ENCODE peak calls at places on chromosome 11, in six cellular contexts. O, Z, T, F, V and X are unnamed samples. For H3K27me3, the result is how much of the 10 kb centered on the place peaks cover.

GRCh38 chr11:59706518-59707285 is 6.9 kb downstream of the OR10V1 start:
- DNase-seq in O (no peak), Z (no peak), T (no peak), F (peak), V (peak), X (no peak)

GRCh38 chr11:63903884-63904283 is 13.1 kb downstream of the RCOR2 start:
- DNase-seq in O (no peak), Z (no peak), T (no peak), F (no peak), V (no peak), X (no peak)

GRCh38 chr11:74746868-74747267 is 1.8 kb upstream of the RNF169 start:
- DNase-seq in O (no peak), Z (no peak), T (no peak), F (no peak), V (no peak), X (no peak)

GRCh38 chr11:46918778-46919513 is 596 bp upstream of the LRP4 start:
- DNase-seq in O (no peak), Z (no peak), T (no peak), F (no peak), V (no peak), X (no peak)

GRCh38 chr11:18720811-18721575 is 5.0 kb downstream of the IGSF22 start:
- DNase-seq in O (peak), Z (peak), T (no peak), F (peak), V (peak), X (peak)

GRCh38 chr11:111408789-111409727 is 30.0 kb upstream of the POU2AF1 start:
- DNase-seq in O (no peak), Z (no peak), T (no peak), F (no peak), V (peak), X (no peak)

GRCh38 chr11:37712246-37712645 is 1114.2 kb upstream of the RAG2 start:
- DNase-seq in O (no peak), Z (no peak), T (no peak), F (no peak), V (peak), X (no peak)

GRCh38 chr11:117094776-117095175 is 3.5 kb downstream of the SIK3 start:
- DNase-seq in O (no peak), Z (no peak), T (no peak), F (no peak), V (peak), X (no peak)

GRCh38 chr11:11978792-11979486 is 29.5 kb downstream of the DKK3 start:
- DNase-seq in O (no peak), Z (peak), T (no peak), F (peak), V (peak), X (peak)

GRCh38 chr11:118789501-118790356 is 1.2 kb downstream of the DDX6 start:
- DNase-seq in O (no peak), Z (no peak), T (no peak), F (no peak), V (no peak), X (no peak)

GRCh38 chr11:61682093-61682732 is 2.0 kb downstream of the DAGLA start:
- DNase-seq in O (peak), Z (peak), T (no peak), F (peak), V (no peak), X (no peak)

GRCh38 chr11:103633037-103633788 is 403.2 kb upstream of the DDI1 start:
- DNase-seq in O (no peak), Z (no peak), T (no peak), F (no peak), V (peak), X (no peak)

GRCh38 chr11:10632483-10632882 is 61.1 kb downstream of the IRAG1 start:
- DNase-seq in O (no peak), Z (no peak), T (no peak), F (no peak), V (no peak), X (peak)

GRCh38 chr11:81725691-81726090 is 1008.0 kb downstream of the FAM181B start:
- DNase-seq in O (no peak), Z (no peak), T (no peak), F (no peak), V (no peak), X (no peak)

GRCh38 chr11:20127671-20128527 is 32.4 kb downstream of the DBX1 start:
- DNase-seq in O (peak), Z (peak), T (no peak), F (peak), V (peak), X (peak)

GRCh38 chr11:86182976-86183584 is 61.5 kb upstream of the EED start:
- DNase-seq in O (peak), Z (no peak), T (no peak), F (peak), V (peak), X (no peak)

GRCh38 chr11:31779268-31779879 is 31.7 kb downstream of the PAX6 start:
- DNase-seq in O (no peak), Z (no peak), T (no peak), F (no peak), V (peak), X (no peak)

GRCh38 chr11:117159892-117160291 is 15.8 kb downstream of the PAFAH1B2 start:
- DNase-seq in O (no peak), Z (no peak), T (no peak), F (no peak), V (no peak), X (no peak)

GRCh38 chr11:18731949-18732821 is 6.2 kb upstream of the IGSF22 start:
- DNase-seq in O (peak), Z (no peak), T (no peak), F (peak), V (peak), X (peak)

GRCh38 chr11:46475041-46475925 is 83.7 kb upstream of the CHRM4 start:
- DNase-seq in O (no peak), Z (no peak), T (no peak), F (no peak), V (no peak), X (no peak)

GRCh38 chr11:94746721-94747120 is 21.4 kb upstream of the AMOTL1 start:
- DNase-seq in O (no peak), Z (no peak), T (no peak), F (no peak), V (no peak), X (no peak)

GRCh38 chr11:12019337-12019736 is 10.9 kb upstream of the DKK3 start:
- DNase-seq in O (no peak), Z (peak), T (no peak), F (peak), V (peak), X (no peak)

GRCh38 chr11:47366020-47366490 is 12.3 kb downstream of the SPI1 start:
- DNase-seq in O (no peak), Z (no peak), T (no peak), F (no peak), V (no peak), X (no peak)

GRCh38 chr11:65663634-65664200 is 1.0 kb upstream of the RELA start:
- DNase-seq in O (no peak), Z (peak), T (no peak), F (peak), V (peak), X (peak)

GRCh38 chr11:76694664-76695063 is 24.1 kb upstream of the LRRC32 start:
- DNase-seq in O (no peak), Z (no peak), T (no peak), F (no peak), V (peak), X (no peak)

GRCh38 chr11:118007040-118007439 is 20.8 kb downstream of the IL10RA start:
- DNase-seq in O (no peak), Z (no peak), T (no peak), F (no peak), V (no peak), X (no peak)

GRCh38 chr11:67648140-67648795 is 2.3 kb downstream of the ACY3 start:
- DNase-seq in O (peak), Z (peak), T (no peak), F (peak), V (no peak), X (no peak)

GRCh38 chr11:73564903-73565302 is 33.0 kb downstream of the FAM168A start:
- DNase-seq in O (no peak), Z (no peak), T (no peak), F (no peak), V (no peak), X (no peak)

GRCh38 chr11:93936416-93936815 is 84.7 kb upstream of the HEPHL1 start:
- DNase-seq in O (no peak), Z (no peak), T (no peak), F (no peak), V (no peak), X (no peak)

GRCh38 chr11:18394928-18395734 is 768 bp downstream of the LDHA start:
- DNase-seq in O (peak), Z (peak), T (no peak), F (peak), V (peak), X (peak)

GRCh38 chr11:35682230-35683195 is 19.9 kb downstream of the TRIM44 start:
- DNase-seq in O (peak), Z (no peak), T (no peak), F (no peak), V (no peak), X (no peak)

GRCh38 chr11:75035911-75036536 is 47.3 kb downstream of the NEU3 start:
- DNase-seq in O (no peak), Z (no peak), T (no peak), F (no peak), V (no peak), X (no peak)

GRCh38 chr11:9990221-9990973 is 303.6 kb downstream of the SBF2 start:
- DNase-seq in O (no peak), Z (no peak), T (no peak), F (no peak), V (peak), X (no peak)

GRCh38 chr11:94926698-94927237 is 46.6 kb downstream of the CWC15 start:
- DNase-seq in O (no peak), Z (peak), T (no peak), F (peak), V (peak), X (peak)

GRCh38 chr11:75896843-75897419 is 81.9 kb downstream of the UVRAG start:
- DNase-seq in O (no peak), Z (no peak), T (no peak), F (no peak), V (peak), X (no peak)

GRCh38 chr11:75245356-75246005 is 4.9 kb downstream of the TPBGL start:
- DNase-seq in O (no peak), Z (no peak), T (no peak), F (peak), V (no peak), X (peak)

GRCh38 chr11:62853279-62853965 is 14.0 kb upstream of the WDR74 start:
- DNase-seq in O (no peak), Z (no peak), T (no peak), F (no peak), V (no peak), X (no peak)
- TF ChIP-seq POLR2A in O (no peak), Z (no peak), T (no peak), F (no peak), V (no peak), X (no peak)

GRCh38 chr11:45332486-45332934 is 46.4 kb upstream of the SYT13 start:
- DNase-seq in O (no peak), Z (no peak), T (no peak), F (peak), V (peak), X (peak)
- TF ChIP-seq CTCF in O (peak), Z (peak), T (peak), F (peak), V (peak), X (peak)

DNA sequence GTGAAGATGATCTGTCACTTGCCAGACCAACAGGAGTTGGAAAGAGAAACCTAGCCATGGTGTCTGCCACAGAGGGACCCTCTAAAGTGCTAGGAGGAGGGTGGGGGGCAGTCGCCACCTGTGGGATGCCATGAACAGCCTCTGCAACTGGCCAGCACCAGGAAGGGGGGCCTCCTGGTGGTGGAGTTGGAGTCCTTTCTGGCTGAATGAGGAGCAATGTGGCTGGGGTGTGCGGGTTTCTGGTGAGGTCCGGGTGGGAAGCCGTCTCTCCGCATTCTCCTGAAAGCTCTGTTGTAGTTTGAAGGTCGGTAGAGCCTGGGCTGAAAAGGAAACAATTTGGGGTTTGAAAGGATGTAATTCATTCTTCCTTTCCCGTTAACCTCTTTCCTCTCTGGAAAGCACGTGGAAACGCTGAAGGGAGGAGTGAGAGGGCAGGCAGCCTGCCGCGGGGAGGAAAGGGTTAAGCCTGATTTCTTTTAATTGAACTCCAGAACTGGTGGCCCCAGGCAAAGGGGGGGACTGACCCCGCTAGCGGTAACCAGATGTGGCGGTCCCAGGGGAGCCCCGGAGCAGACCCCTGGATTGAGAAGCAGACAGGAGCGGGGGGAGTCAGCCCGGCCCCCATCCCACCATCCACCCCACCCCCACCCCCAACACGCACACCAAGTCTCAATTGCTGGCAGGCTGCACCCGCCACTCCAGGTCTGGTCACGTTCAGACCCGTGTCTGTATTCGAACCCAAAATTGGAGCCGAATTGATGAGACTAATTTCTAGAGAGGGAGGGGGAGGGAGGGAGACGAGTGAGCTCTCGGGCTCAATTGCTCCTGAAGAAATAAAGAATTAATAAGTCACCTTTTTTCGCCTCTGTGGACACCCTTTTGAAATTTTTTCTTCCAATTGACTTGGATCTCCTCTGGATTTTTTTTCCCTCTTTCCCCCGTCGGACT is 1.8 kb upstream of the FLI1 start:
- DNase-seq in O (no peak), Z (no peak), T (no peak), F (no peak), V (no peak), X (no peak)
- H3K27me3 ChIP-seq in O (under half), Z (under half), T (under half), F (under half), V (under half), X (under half)

GRCh38 chr11:57649826-57650738 is at the start of gene YPEL4:
- DNase-seq in O (peak), Z (no peak), T (no peak), F (no peak), V (peak), X (peak)
- TF ChIP-seq POLR2A in O (no peak), Z (no peak), T (no peak), F (no peak), V (no peak), X (no peak)

GRCh38 chr11:114889464-114890065 is 211.2 kb downstream of the NXPE2 start:
- DNase-seq in O (no peak), Z (peak), T (no peak), F (no peak), V (no peak), X (no peak)

GRCh38 chr11:114893329-114893728 is 215.0 kb downstream of the NXPE2 start:
- DNase-seq in O (no peak), Z (no peak), T (no peak), F (no peak), V (no peak), X (no peak)

GRCh38 chr11:114890076-114890475 is 211.7 kb downstream of the NXPE2 start:
- DNase-seq in O (no peak), Z (peak), T (no peak), F (no peak), V (no peak), X (no peak)

GRCh38 chr11:114891911-114892310 is 213.6 kb downstream of the NXPE2 start:
- DNase-seq in O (no peak), Z (no peak), T (no peak), F (no peak), V (no peak), X (no peak)

DNA sequence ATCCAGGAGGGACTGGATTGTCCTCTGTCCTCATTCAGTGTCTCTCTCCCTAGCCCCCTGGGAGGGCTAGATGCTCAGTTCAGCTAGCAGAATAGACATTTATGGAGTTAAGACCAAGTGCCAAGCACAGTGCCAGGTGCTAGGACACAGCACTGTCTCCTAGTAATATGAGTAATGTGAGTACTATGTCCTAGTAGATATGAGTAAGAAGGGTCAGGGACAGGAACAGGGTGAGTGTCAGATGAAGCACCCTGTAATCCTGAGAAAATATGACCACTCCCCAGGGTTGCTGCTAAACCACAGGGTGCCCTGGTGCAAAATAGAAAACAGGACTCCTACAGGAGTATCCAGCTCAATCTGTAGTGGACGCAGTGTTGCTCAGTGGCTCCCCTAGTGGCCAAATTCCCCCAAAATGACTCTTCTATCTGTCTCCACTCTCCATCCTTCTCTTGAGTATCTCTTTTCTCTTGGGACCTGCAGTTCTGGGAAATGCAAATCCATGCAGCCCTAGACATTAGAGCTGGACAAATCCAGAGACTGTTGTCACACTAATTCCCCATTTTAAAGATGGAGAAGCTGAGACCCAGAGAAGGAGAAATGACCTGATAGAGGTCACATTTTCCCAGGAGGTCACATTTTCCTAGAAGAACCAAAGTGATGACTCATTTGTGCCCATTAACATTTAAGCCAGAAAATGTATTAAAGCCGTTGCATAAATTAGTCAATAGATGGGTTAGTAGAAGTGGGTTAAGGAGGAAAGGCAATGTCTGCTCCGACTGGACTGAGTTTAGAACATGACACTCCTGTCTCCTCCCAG is 214.3 kb downstream of the NXPE2 start:
- DNase-seq in O (no peak), Z (no peak), T (no peak), F (no peak), V (no peak), X (no peak)
- TF ChIP-seq CTCF in O (no peak), Z (no peak), T (peak), F (no peak), V (no peak), X (peak)

DNA sequence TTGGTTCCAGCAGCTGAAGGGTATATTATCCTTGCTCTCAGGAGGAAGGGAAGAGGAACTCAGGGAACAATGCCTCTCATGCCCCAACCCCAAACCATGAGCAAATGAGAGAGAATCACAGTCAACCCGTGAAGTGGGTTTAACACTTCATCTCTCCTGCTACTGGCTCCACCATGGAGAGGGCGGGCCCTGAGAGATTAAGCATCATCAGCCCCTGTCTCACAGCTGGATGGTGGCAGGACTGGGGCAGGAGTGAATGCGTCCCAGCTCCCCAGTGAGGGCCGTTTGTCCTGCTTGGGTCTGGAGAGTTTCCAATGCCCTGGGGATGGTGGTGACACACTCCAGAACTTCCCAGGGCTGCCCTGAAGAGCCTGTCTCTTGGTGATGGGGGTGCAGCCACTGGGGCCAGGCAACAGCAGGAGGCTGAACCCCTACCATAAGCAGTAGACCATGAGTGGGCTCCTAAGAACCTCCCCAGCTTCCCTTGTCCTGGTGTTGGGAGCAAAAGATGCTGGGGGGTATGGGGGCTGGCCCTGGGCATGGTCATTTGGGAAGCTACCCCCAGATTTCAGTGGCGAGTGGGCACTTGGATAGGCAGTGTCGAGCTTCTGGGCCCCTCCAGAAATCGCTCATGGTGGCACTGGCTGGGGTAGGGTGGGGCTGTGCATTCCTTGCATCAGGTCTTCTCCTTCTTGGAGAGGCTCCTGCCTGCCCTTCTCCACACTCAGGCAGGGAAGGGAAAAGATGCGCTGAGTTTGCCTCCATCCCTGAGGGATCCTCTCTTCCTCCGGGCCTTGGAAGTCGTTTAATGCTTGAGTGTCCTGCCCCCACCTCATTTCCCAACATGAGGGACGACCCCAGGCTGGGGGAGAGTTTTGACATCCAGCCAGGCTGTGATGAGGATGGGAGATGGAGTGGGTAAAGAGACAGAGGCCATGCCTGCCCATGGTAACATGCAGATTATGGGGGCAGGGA is 157.5 kb downstream of the ST3GAL4 start:
- DNase-seq in O (peak), Z (no peak), T (no peak), F (no peak), V (no peak), X (no peak)
- H3K27me3 ChIP-seq in O (under half), Z (under half), T (under half), F (under half), V (under half), X (under half)

GRCh38 chr11:14894657-14895598 is 2.9 kb upstream of the CYP2R1 start:
- DNase-seq in O (no peak), Z (peak), T (no peak), F (no peak), V (peak), X (peak)

GRCh38 chr11:14892577-14892976 is 546 bp upstream of the CYP2R1 start:
- DNase-seq in O (no peak), Z (no peak), T (no peak), F (no peak), V (no peak), X (no peak)

GRCh38 chr11:14892036-14892556 is at the start of gene CYP2R1:
- DNase-seq in O (peak), Z (peak), T (peak), F (peak), V (peak), X (peak)

GRCh38 chr11:14886509-14886908 is 5.5 kb downstream of the CYP2R1 start:
- DNase-seq in O (no peak), Z (no peak), T (no peak), F (no peak), V (no peak), X (no peak)

GRCh38 chr11:14891143-14892035 is 642 bp downstream of the CYP2R1 start:
- DNase-seq in O (peak), Z (peak), T (peak), F (peak), V (peak), X (peak)
- TF ChIP-seq POLR2A in O (peak), Z (no peak), T (peak), F (no peak), V (no peak), X (peak)

GRCh38 chr11:114317738-114318137 is 21.5 kb downstream of the NNMT start:
- DNase-seq in O (no peak), Z (peak), T (no peak), F (no peak), V (peak), X (no peak)
- TF ChIP-seq CTCF in O (no peak), Z (peak), T (peak), F (no peak), V (peak), X (no peak)

GRCh38 chr11:1039481-1040427 is 3.2 kb upstream of the MUC6 start:
- DNase-seq in O (no peak), Z (peak), T (no peak), F (peak), V (no peak), X (no peak)
- H3K27me3 ChIP-seq in O (under half), Z (under half), T (under half), F (under half), V (under half), X (under half)